ENCODE peak calls at places on chromosomes 1 and 21, in nine cellular contexts. K is AG09309; X is fibroblast of lung; Z is ELR; N is effector CD8-positive, alpha-beta T cell; O is HS-27A; E is activated CD4-positive, alpha-beta T cell treated with anti-CD3 and anti-CD28 coated beads, Interleukin-2, amount 10 ng/mL, durations not matched to agents 7 days and 5 days; M is NT2/D1; U is RCC 7860. J is an unnamed sample.

GRCh38 chr1:118992868-118993711 is 4.9 kb upstream of the TBX15 start:
- DNase-seq in K (no peak), X (no peak), Z (no peak), N (no peak), O (no peak), E (no peak), M (no peak), U (no peak), J (no peak)

GRCh38 chr1:111604931-111605330 is 14.7 kb upstream of the RAP1A start:
- DNase-seq in K (peak; percentile 48), X (peak; percentile 21), Z (peak; percentile 86), N (no peak), O (peak; percentile 57), E (no peak), M (no peak), U (peak; percentile 88), J (no peak)

GRCh38 chr21:42837421-42838211 is 41.7 kb downstream of the WDR4 start:
- DNase-seq in K (no peak), X (no peak), Z (no peak), N (no peak), O (no peak), E (no peak), M (no peak), U (no peak), J (no peak)

GRCh38 chr1:231335663-231336602 is 1.7 kb downstream of the EXOC8 start:
- DNase-seq in K (no peak), X (no peak), Z (no peak), N (no peak), O (no peak), E (no peak), M (no peak), U (no peak), J (no peak)

GRCh38 chr1:227316456-227316855 is 1.8 kb downstream of the CDC42BPA start:
- DNase-seq in K (no peak), X (no peak), Z (no peak), N (no peak), O (no peak), E (no peak), M (no peak), U (no peak), J (no peak)

GRCh38 chr1:91201699-91202098 is 179.9 kb upstream of the ZNF644 start:
- DNase-seq in K (no peak), X (no peak), Z (no peak), N (no peak), O (no peak), E (no peak), M (no peak), U (no peak), J (no peak)

GRCh38 chr1:143691400-143691891 is 280.3 kb downstream of the FAM72C start:
- DNase-seq in K (no peak), X (no peak), Z (peak; percentile 69), N (no peak), O (no peak), E (no peak), M (no peak), U (peak; percentile 35), J (no peak)

GRCh38 chr1:213192026-213192425 is 141.0 kb downstream of the RPS6KC1 start:
- DNase-seq in K (no peak), X (no peak), Z (peak; percentile 17), N (no peak), O (no peak), E (no peak), M (no peak), U (no peak), J (no peak)

GRCh38 chr1:40411294-40411693 is 37.8 kb downstream of the SMAP2 start:
- DNase-seq in K (no peak), X (no peak), Z (no peak), N (no peak), O (no peak), E (no peak), M (no peak), U (no peak), J (no peak)

GRCh38 chr1:229379901-229380300 is 37.1 kb upstream of the CCSAP start:
- DNase-seq in K (no peak), X (no peak), Z (no peak), N (no peak), O (no peak), E (no peak), M (no peak), U (no peak), J (no peak)

GRCh38 chr1:89065077-89065868 is at the start of gene GBP1:
- DNase-seq in K (peak; percentile 64), X (peak; percentile 96), Z (peak; percentile 73), N (no peak), O (no peak), E (peak; percentile 52), M (no peak), U (peak; percentile 60), J (peak; percentile 19)

GRCh38 chr21:45558044-45558721 is 15.9 kb upstream of the SLC19A1 start:
- DNase-seq in K (no peak), X (no peak), Z (no peak), N (no peak), O (no peak), E (no peak), M (no peak), U (no peak), J (no peak)

GRCh38 chr1:27001570-27002360 is 8.3 kb downstream of the TRNP1 start:
- DNase-seq in K (no peak), X (peak; percentile 66), Z (peak; percentile 39), N (no peak), O (no peak), E (no peak), M (no peak), U (peak; percentile 26), J (no peak)

GRCh38 chr1:227938911-227939790 is 8.6 kb downstream of the WNT9A start:
- DNase-seq in K (no peak), X (no peak), Z (no peak), N (no peak), O (no peak), E (no peak), M (no peak), U (no peak), J (no peak)

GRCh38 chr1:110165761-110166231 is 15.5 kb downstream of the SLC6A17 start:
- DNase-seq in K (no peak), X (no peak), Z (no peak), N (no peak), O (no peak), E (no peak), M (no peak), U (no peak), J (no peak)

GRCh38 chr1:202860744-202861419 is 28.1 kb downstream of the RABIF start:
- DNase-seq in K (no peak), X (peak; percentile 11), Z (peak; percentile 67), N (no peak), O (no peak), E (peak; percentile 27), M (peak; percentile 77), U (no peak), J (peak; percentile 6)

GRCh38 chr1:211648980-211649934 is 26.2 kb downstream of the NEK2 start:
- DNase-seq in K (no peak), X (peak; percentile 41), Z (peak; percentile 55), N (no peak), O (no peak), E (peak; percentile 37), M (peak; percentile 40), U (no peak), J (no peak)